ENCODE peak calls at places on chromosomes 4 and X, in five cellular contexts. L is HepG2, O is K562, X is A549, B is H1. R is an unnamed sample.

GRCh38 chrX:130788786-130789581 is 114.0 kb downstream of the ENOX2 start:
- DNase-seq in L (no peak), O (no peak), X (no peak), B (no peak), R (no peak)

GRCh38 chr4:77199701-77200100 is 42.7 kb downstream of the CCNG2 start:
- DNase-seq in L (no peak), O (no peak), X (no peak), B (no peak), R (no peak)

GRCh38 chr4:141339966-141340365 is 119.3 kb downstream of the ZNF330 start:
- DNase-seq in L (no peak), O (no peak), X (no peak), B (no peak), R (no peak)

GRCh38 chr4:148443550-148444295 is 1.5 kb upstream of the NR3C2 start:
- DNase-seq in L (no peak), O (no peak), X (no peak), B (no peak), R (no peak)

GRCh38 chr4:123587983-123588494 is 191.4 kb downstream of the SPRY1 start:
- DNase-seq in L (peak; percentile 32), O (no peak), X (peak; percentile 93), B (no peak), R (no peak)

GRCh38 chr4:10697071-10697470 is 12.5 kb upstream of the CLNK start:
- DNase-seq in L (no peak), O (no peak), X (no peak), B (no peak), R (no peak)

GRCh38 chr4:123304151-123305021 is 92.2 kb upstream of the SPRY1 start:
- DNase-seq in L (no peak), O (no peak), X (no peak), B (peak; percentile 79), R (no peak)

GRCh38 chr4:147326581-147326980 is 154.3 kb upstream of the EDNRA start:
- DNase-seq in L (no peak), O (no peak), X (no peak), B (no peak), R (no peak)

GRCh38 chr4:128831526-128832252 is 22.2 kb downstream of the JADE1 start:
- DNase-seq in L (peak; percentile 57), O (no peak), X (peak; percentile 41), B (no peak), R (no peak)

GRCh38 chr4:61923179-61923578 is 723.1 kb downstream of the ADGRL3 start:
- DNase-seq in L (no peak), O (no peak), X (no peak), B (no peak), R (no peak)

GRCh38 chrX:113950081-113950678 is 633.7 kb upstream of the HTR2C start:
- DNase-seq in L (no peak), O (no peak), X (no peak), B (no peak), R (no peak)

GRCh38 chr4:150297861-150298474 is 219.7 kb downstream of the DCLK2 start:
- DNase-seq in L (peak; percentile 41), O (peak; percentile 25), X (peak; percentile 52), B (no peak), R (peak; percentile 8)

GRCh38 chrX:102711872-102712215 is 404 bp upstream of the GPRASP2 start:
- DNase-seq in L (no peak), O (no peak), X (no peak), B (no peak), R (no peak)

GRCh38 chrX:109856974-109857373 is 123.9 kb upstream of the ACSL4 start:
- DNase-seq in L (peak; percentile 28), O (peak; percentile 20), X (peak; percentile 18), B (no peak), R (no peak)

GRCh38 chr4:118086334-118086733 is 52.0 kb downstream of the NDST3 start:
- DNase-seq in L (no peak), O (no peak), X (no peak), B (no peak), R (no peak)

GRCh38 chrX:69262036-69262905 is 97.0 kb upstream of the PJA1 start:
- DNase-seq in L (no peak), O (no peak), X (no peak), B (no peak), R (no peak)

GRCh38 chr4:73187325-73187724 is 71.3 kb downstream of the ANKRD17 start:
- DNase-seq in L (no peak), O (no peak), X (peak; percentile 12), B (no peak), R (no peak)

GRCh38 chr4:181688416-181688815 is 554.8 kb upstream of the TENM3 start:
- DNase-seq in L (no peak), O (no peak), X (no peak), B (no peak), R (no peak)

GRCh38 chr4:184039963-184040383 is 134.9 kb downstream of the STOX2 start:
- DNase-seq in L (no peak), O (no peak), X (no peak), B (no peak), R (no peak)

GRCh38 chr4:189143255-189143654 is 797.4 kb upstream of the FRG1 start:
- DNase-seq in L (no peak), O (no peak), X (peak; percentile 90), B (no peak), R (no peak)

GRCh38 chr4:80295331-80295730 is 28.9 kb downstream of the FGF5 start:
- DNase-seq in L (no peak), O (no peak), X (no peak), B (no peak), R (no peak)

GRCh38 chr4:6576512-6576911 is 1.5 kb downstream of the MAN2B2 start:
- DNase-seq in L (no peak), O (no peak), X (no peak), B (no peak), R (no peak)

GRCh38 chr4:51859476-51860032 is 16.6 kb downstream of the DCUN1D4 start:
- DNase-seq in L (no peak), O (no peak), X (no peak), B (no peak), R (no peak)

GRCh38 chr4:2321279-2322196 is 59.6 kb upstream of the MXD4 start:
- DNase-seq in L (no peak), O (no peak), X (no peak), B (no peak), R (no peak)

GRCh38 chrX:150683536-150684146 is 9.6 kb upstream of the MTMR1 start:
- DNase-seq in L (peak; percentile 26), O (peak; percentile 27), X (peak; percentile 50), B (no peak), R (no peak)

GRCh38 chr4:173958445-173958844 is 325.0 kb downstream of the FBXO8 start:
- DNase-seq in L (no peak), O (no peak), X (no peak), B (no peak), R (no peak)

DNA sequence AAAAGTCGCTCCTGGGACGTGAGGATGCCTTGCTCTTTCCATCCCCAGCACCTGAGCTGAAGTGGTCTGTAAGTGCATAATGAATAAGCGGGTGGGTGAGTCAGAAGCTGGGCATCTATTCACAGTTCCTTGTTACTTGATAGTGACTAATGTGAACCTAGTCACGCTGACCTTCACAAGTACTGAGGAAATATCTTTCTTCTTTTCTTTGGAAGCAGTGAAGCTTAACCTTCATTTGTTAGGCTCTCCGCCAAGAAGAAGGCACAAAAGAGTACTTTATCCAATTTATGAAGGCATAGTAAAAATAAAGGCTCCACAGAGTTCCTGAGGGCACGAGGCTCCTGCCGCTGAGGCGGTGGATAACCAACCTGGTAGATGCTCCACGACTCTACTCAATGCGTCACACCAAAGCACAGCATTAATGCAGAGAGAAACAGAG is 475.7 kb upstream of the SLIT2 start:
- DNase-seq in L (no peak), O (no peak), X (peak; percentile 19), B (peak; percentile 10), R (no peak)
- TF ChIP-seq HDAC2 in L (no peak), O (no peak), X (no peak), B (no peak), R (no peak)

DNA sequence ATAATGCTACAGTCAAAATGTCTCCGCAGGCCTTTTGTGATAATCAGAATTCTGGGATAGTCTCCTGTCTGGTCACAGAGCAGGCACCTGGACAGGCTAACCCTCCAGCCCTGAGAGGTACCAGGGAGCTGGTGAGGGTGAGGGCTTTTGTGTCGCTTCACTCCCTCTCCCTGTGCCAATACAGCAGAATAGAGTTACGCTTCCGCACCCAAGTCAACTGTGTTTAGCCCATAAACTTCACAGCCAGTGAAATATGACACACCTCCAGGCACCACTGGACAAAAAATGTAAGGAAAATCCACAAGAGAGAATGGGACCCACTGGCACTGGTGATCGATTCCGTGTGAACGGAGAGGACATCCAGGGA is 1.3 kb downstream of the GAK start:
- DNase-seq in L (no peak), O (no peak), X (no peak), B (no peak), R (no peak)
- TF ChIP-seq HDAC2 in L (no peak), O (no peak), X (no peak), B (no peak), R (no peak)

GRCh38 chr4:8316251-8316771 is 46.8 kb downstream of the HTRA3 start:
- DNase-seq in L (no peak), O (no peak), X (no peak), B (no peak), R (no peak)

GRCh38 chr4:8317474-8317873 is 47.9 kb downstream of the HTRA3 start:
- DNase-seq in L (no peak), O (no peak), X (no peak), B (no peak), R (no peak)

GRCh38 chr4:8314691-8315255 is 45.2 kb downstream of the HTRA3 start:
- DNase-seq in L (no peak), O (no peak), X (no peak), B (no peak), R (no peak)

GRCh38 chr4:8316911-8317351 is 47.4 kb downstream of the HTRA3 start:
- DNase-seq in L (no peak), O (no peak), X (no peak), B (no peak), R (no peak)

GRCh38 chr4:8315343-8316250 is 46.0 kb downstream of the HTRA3 start:
- DNase-seq in L (peak; percentile 62), O (no peak), X (peak; percentile 64), B (no peak), R (no peak)
- TF ChIP-seq HDAC2 in L (no peak), O (no peak), X (no peak), B (no peak), R (no peak)

GRCh38 chrX:20016618-20016945 is 25.7 kb upstream of the BCLAF3 start:
- DNase-seq in L (no peak), O (no peak), X (no peak), B (no peak), R (no peak)
- TF ChIP-seq HDAC2 in L (no peak), O (no peak), X (no peak), B (no peak), R (no peak)

GRCh38 chr4:38499101-38499500 is 164.9 kb upstream of the KLF3 start:
- DNase-seq in L (no peak), O (no peak), X (no peak), B (no peak), R (no peak)
- TF ChIP-seq HDAC2 in L (no peak), O (no peak), X (no peak), B (no peak), R (no peak)

R was measured in GM12878.